ENCODE peak calls at places on chromosomes 13 and 19, in four cellular contexts. W is K562, M is stomach, V is foreskin keratinocyte. N is an unnamed sample.

GRCh38 chr19:48480476-48481190 is 11.5 kb downstream of the CYTH2 start:
- DNase-seq in W (no peak), M (no peak), V (no peak), N (no peak)

GRCh38 chr13:49898792-49899191 is 37.3 kb downstream of the SPRYD7 start:
- DNase-seq in W (no peak), M (no peak), V (no peak), N (no peak)

GRCh38 chr13:36997716-36998427 is 1.3 kb downstream of the ALG5 start:
- DNase-seq in W (no peak), M (no peak), V (no peak), N (no peak)

GRCh38 chr19:56350416-56351045 is 35.9 kb upstream of the ZSCAN5A start:
- DNase-seq in W (peak), M (peak), V (no peak), N (peak)

GRCh38 chr13:40130871-40131636 is 475.6 kb downstream of the COG6 start:
- DNase-seq in W (peak), M (no peak), V (peak), N (no peak)

GRCh38 chr19:10618846-10619245 is 6.5 kb upstream of the SLC44A2 start:
- DNase-seq in W (no peak), M (no peak), V (no peak), N (no peak)

GRCh38 chr19:3698386-3698950 is 1.8 kb downstream of the PIP5K1C start:
- DNase-seq in W (no peak), M (no peak), V (no peak), N (no peak)

GRCh38 chr13:42000836-42001235 is 39.9 kb upstream of the VWA8 start:
- DNase-seq in W (no peak), M (no peak), V (no peak), N (no peak)

GRCh38 chr13:34762312-34762711 is 179.8 kb upstream of the NBEA start:
- DNase-seq in W (no peak), M (no peak), V (no peak), N (no peak)

GRCh38 chr13:44422755-44423643 is 49.4 kb downstream of the SERP2 start:
- DNase-seq in W (no peak), M (no peak), V (no peak), N (peak)

GRCh38 chr19:46355234-46355990 is 8.5 kb downstream of the PPP5C start:
- DNase-seq in W (peak), M (no peak), V (no peak), N (no peak)

GRCh38 chr19:12956446-12957388 is at the start of gene GADD45GIP1:
- DNase-seq in W (peak), M (peak), V (no peak), N (peak)

GRCh38 chr13:77239312-77239711 is 87.6 kb downstream of the MYCBP2 start:
- DNase-seq in W (no peak), M (no peak), V (no peak), N (no peak)

GRCh38 chr13:101576977-101577376 is 124.5 kb downstream of the ITGBL1 start:
- DNase-seq in W (no peak), M (no peak), V (no peak), N (no peak)

GRCh38 chr19:5547881-5548280 is 19.9 kb downstream of the TINCR start:
- DNase-seq in W (peak), M (peak), V (no peak), N (peak)

DNA sequence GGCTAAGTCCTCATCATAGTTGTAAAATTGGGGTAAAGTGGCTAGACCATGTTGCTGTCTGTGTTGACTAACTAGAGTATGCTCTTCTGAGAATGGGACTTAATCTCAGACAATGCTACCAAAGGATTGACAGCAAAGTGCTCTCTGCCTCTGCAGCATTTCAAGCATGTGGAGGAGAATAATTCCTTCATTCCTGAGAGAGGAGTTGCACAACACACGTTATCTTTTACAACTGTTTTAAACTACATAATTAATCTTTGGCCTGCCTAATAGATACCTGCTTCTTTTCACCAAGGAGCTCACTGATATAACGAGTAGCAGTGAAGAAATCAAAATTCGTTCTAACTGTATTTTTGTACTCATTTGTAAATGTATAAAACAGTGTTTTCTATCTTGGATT is 2172.2 kb downstream of the PCDH9 start:
- DNase-seq in W (no peak), M (no peak), V (no peak), N (no peak)
- H3K27ac ChIP-seq in W (no peak), M (no peak), V (no peak), N (no peak)

DNA sequence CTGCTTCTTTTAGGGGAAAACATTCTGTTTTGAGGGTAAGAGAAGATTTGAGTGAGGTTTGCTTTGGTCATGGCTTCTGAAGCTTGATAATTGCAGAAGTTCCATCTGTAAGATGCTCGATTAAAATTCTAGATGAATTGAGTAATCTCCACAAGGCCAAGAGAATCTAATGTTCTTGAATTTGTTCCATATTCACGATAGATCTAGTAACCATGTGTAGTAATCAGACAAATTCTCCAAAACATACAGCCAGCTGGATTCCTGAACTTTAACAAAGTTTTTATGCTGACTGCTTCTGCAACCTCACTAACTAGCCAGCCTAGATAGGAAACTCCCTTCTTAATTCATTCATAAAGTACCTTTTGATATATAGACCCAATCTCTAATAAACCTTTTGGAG is 92.7 kb downstream of the COL4A2 start:
- DNase-seq in W (no peak), M (no peak), V (no peak), N (no peak)
- H3K27ac ChIP-seq in W (no peak), M (peak), V (no peak), N (no peak)

DNA sequence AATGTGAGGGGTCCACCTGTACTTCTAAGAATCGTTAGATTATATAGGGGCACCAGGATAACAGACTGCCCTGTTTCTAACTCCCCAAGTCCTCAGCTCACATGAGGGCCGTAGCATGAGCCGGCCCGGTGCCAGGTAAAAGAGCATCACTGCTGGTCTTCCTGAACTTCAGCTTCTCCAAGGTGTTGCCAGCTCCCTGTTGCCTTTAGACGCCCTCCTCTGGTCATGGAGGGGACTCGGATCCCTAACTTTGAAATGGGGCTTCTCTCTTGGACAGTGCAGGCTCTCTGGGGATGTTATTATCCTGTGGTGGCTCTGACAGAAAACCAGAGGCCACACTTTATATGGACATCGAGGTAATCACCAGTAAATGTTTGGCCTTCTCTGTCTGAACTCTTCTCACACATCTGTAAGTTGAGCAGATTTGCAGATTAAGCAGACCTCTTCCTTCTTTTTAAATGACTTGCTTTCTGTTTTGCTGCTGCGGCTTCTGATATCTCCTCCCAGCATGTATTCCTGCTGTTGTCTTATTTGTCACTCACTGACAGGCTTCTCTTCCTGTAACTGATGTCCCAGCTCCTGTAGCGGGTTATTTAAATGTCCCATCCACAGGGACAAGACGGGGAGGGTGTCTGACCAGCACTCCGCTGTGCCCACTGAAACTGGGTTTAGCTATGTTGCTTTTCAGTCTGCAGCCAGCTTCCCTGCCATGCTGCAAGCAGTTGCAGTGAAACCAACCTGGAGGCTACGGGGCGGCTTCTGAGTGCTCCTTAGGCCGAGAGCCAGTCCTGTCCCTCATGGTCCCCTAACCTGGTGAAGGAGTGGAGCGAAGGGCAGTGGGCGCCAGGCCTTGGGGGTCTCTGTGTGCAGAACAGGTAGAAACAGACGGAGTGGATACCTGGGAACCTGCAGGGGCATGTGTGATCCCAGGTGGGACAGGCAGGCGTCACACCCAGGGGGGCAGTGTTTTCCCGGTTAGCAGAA is 39.2 kb downstream of the TSSK6 start:
- DNase-seq in W (peak), M (no peak), V (no peak), N (peak)
- H3K27ac ChIP-seq in W (peak), M (peak), V (no peak), N (peak)

GRCh38 chr13:111281751-111282311 is 38.6 kb upstream of the TEX29 start:
- DNase-seq in W (no peak), M (no peak), V (no peak), N (no peak)

GRCh38 chr13:111282425-111282824 is 38.0 kb upstream of the TEX29 start:
- DNase-seq in W (no peak), M (no peak), V (peak), N (peak)

GRCh38 chr13:111280226-111280625 is 40.2 kb upstream of the TEX29 start:
- DNase-seq in W (no peak), M (no peak), V (no peak), N (peak)

GRCh38 chr13:111279253-111279652 is 41.2 kb upstream of the TEX29 start:
- DNase-seq in W (no peak), M (no peak), V (no peak), N (no peak)

GRCh38 chr13:111280666-111281577 is 39.5 kb upstream of the TEX29 start:
- DNase-seq in W (no peak), M (no peak), V (peak), N (no peak)
- H3K27ac ChIP-seq in W (no peak), M (peak), V (peak), N (no peak)

GRCh38 chr19:16015805-16016173 is 60.5 kb upstream of the TPM4 start:
- DNase-seq in W (no peak), M (no peak), V (no peak), N (no peak)
- H3K27ac ChIP-seq in W (no peak), M (no peak), V (no peak), N (no peak)

DNA sequence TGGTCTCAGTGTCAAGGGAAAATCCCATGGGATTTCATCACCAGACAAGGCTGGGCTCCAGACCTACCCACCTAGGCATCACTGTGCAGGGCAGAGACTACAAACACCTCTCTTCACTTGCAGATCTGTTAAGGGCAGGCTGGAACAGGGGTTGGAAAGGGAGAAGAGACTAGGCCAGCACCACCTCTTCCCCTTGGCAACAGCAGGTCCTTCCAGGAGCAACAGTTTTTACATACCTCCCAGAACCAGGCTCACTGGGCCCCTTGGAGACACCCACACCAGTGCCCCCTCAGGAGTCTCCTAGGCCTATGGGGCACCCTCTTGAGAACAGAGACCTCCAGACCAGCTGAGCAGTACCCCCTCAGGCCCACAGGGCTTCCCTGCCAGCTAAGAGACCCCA is 2.5 kb upstream of the UBE2M start:
- DNase-seq in W (no peak), M (no peak), V (no peak), N (no peak)
- H3K27ac ChIP-seq in W (peak), M (no peak), V (no peak), N (no peak)

GRCh38 chr13:24625324-24625723 is 54.9 kb upstream of the ATP12A start:
- DNase-seq in W (no peak), M (no peak), V (no peak), N (no peak)

GRCh38 chr13:24627090-24627714 is 53.0 kb upstream of the ATP12A start:
- DNase-seq in W (peak), M (peak), V (no peak), N (peak)

GRCh38 chr13:24625870-24626419 is 54.3 kb upstream of the ATP12A start:
- DNase-seq in W (no peak), M (peak), V (no peak), N (no peak)

GRCh38 chr13:24627864-24628418 is 52.3 kb upstream of the ATP12A start:
- DNase-seq in W (peak), M (no peak), V (no peak), N (no peak)

GRCh38 chr13:24626449-24626848 is 53.8 kb upstream of the ATP12A start:
- DNase-seq in W (no peak), M (peak), V (no peak), N (no peak)
- H3K27ac ChIP-seq in W (no peak), M (no peak), V (no peak), N (no peak)

GRCh38 chr13:30143671-30144400 is 163.5 kb downstream of the KATNAL1 start:
- DNase-seq in W (no peak), M (no peak), V (no peak), N (no peak)
- H3K27ac ChIP-seq in W (no peak), M (peak), V (no peak), N (no peak)

GRCh38 chr13:51420681-51421476 is 32.0 kb downstream of the INTS6 start:
- DNase-seq in W (no peak), M (no peak), V (no peak), N (no peak)

GRCh38 chr13:51417716-51418115 is 35.1 kb downstream of the INTS6 start:
- DNase-seq in W (no peak), M (no peak), V (no peak), N (no peak)

GRCh38 chr13:51422484-51422883 is 30.4 kb downstream of the INTS6 start:
- DNase-seq in W (no peak), M (no peak), V (no peak), N (no peak)

GRCh38 chr13:51416107-51416506 is 36.7 kb downstream of the INTS6 start:
- DNase-seq in W (no peak), M (no peak), V (no peak), N (no peak)

GRCh38 chr13:51419015-51419636 is 33.7 kb downstream of the INTS6 start:
- DNase-seq in W (no peak), M (no peak), V (no peak), N (no peak)
- H3K27ac ChIP-seq in W (no peak), M (no peak), V (no peak), N (no peak)

N was measured in endodermal cell.